ENCODE peak calls at places on chromosome 16, in six cellular contexts. One of them, this sample, is unnamed.

GRCh38 chr16:6035161-6035560 is 937.6 kb upstream of the EEF2KMT start:
- DNase-seq in heart right ventricle: no peak
- DNase-seq in CD8-positive, alpha-beta T cell: no peak
- DNase-seq in stomach: no peak
- DNase-seq in WTC11: no peak
- DNase-seq in mammary epithelial cell: no peak
- DNase-seq in this sample: no peak

GRCh38 chr16:85638695-85639409 is 25.7 kb downstream of the GSE1 start:
- DNase-seq in stomach: peak
- DNase-seq in WTC11: no peak
- DNase-seq in CD8-positive, alpha-beta T cell: no peak
- DNase-seq in heart right ventricle: no peak
- DNase-seq in mammary epithelial cell: no peak
- DNase-seq in this sample: no peak

GRCh38 chr16:3020604-3021448 is 658 bp downstream of the TNFRSF12A start:
- DNase-seq in heart right ventricle: peak
- DNase-seq in stomach: peak
- DNase-seq in CD8-positive, alpha-beta T cell: peak
- DNase-seq in mammary epithelial cell: peak
- DNase-seq in WTC11: peak
- DNase-seq in this sample: no peak

GRCh38 chr16:88686439-88687253 is at the start of gene SNAI3:
- DNase-seq in WTC11: peak
- DNase-seq in mammary epithelial cell: peak
- DNase-seq in stomach: peak
- DNase-seq in heart right ventricle: peak
- DNase-seq in CD8-positive, alpha-beta T cell: peak
- DNase-seq in this sample: peak

GRCh38 chr16:86649875-86650274 is 71.5 kb downstream of the FOXL1 start:
- DNase-seq in WTC11: no peak
- DNase-seq in mammary epithelial cell: no peak
- DNase-seq in stomach: no peak
- DNase-seq in CD8-positive, alpha-beta T cell: no peak
- DNase-seq in heart right ventricle: no peak
- DNase-seq in this sample: no peak

GRCh38 chr16:66489385-66489784 is 60.5 kb downstream of the TK2 start:
- DNase-seq in stomach: peak
- DNase-seq in WTC11: no peak
- DNase-seq in mammary epithelial cell: no peak
- DNase-seq in heart right ventricle: no peak
- DNase-seq in CD8-positive, alpha-beta T cell: no peak
- DNase-seq in this sample: no peak

GRCh38 chr16:88489163-88489721 is 36.2 kb downstream of the ZFPM1 start:
- DNase-seq in CD8-positive, alpha-beta T cell: no peak
- DNase-seq in mammary epithelial cell: no peak
- DNase-seq in WTC11: no peak
- DNase-seq in heart right ventricle: no peak
- DNase-seq in stomach: peak
- DNase-seq in this sample: no peak

GRCh38 chr16:58128721-58129096 is 472 bp downstream of the CFAP20 start:
- DNase-seq in stomach: no peak
- DNase-seq in heart right ventricle: no peak
- DNase-seq in CD8-positive, alpha-beta T cell: peak
- DNase-seq in mammary epithelial cell: no peak
- DNase-seq in WTC11: peak
- DNase-seq in this sample: peak

GRCh38 chr16:68078726-68079615 is 6.2 kb upstream of the NFATC3 start:
- DNase-seq in mammary epithelial cell: no peak
- DNase-seq in heart right ventricle: no peak
- DNase-seq in stomach: no peak
- DNase-seq in WTC11: no peak
- DNase-seq in CD8-positive, alpha-beta T cell: no peak
- DNase-seq in this sample: no peak

GRCh38 chr16:8632675-8633182 is 11.2 kb downstream of the METTL22 start:
- DNase-seq in stomach: no peak
- DNase-seq in WTC11: no peak
- DNase-seq in heart right ventricle: peak
- DNase-seq in mammary epithelial cell: no peak
- DNase-seq in CD8-positive, alpha-beta T cell: no peak
- DNase-seq in this sample: no peak

GRCh38 chr16:84633622-84634021 is 14.7 kb upstream of the KLHL36 start:
- DNase-seq in heart right ventricle: peak
- DNase-seq in CD8-positive, alpha-beta T cell: no peak
- DNase-seq in mammary epithelial cell: no peak
- DNase-seq in stomach: peak
- DNase-seq in WTC11: no peak
- DNase-seq in this sample: no peak

GRCh38 chr16:89954462-89954861 is 5.9 kb downstream of the DEF8 start:
- DNase-seq in mammary epithelial cell: no peak
- DNase-seq in WTC11: no peak
- DNase-seq in CD8-positive, alpha-beta T cell: no peak
- DNase-seq in stomach: no peak
- DNase-seq in heart right ventricle: no peak
- DNase-seq in this sample: no peak

GRCh38 chr16:57128787-57129389 is 36.5 kb downstream of the CPNE2 start:
- DNase-seq in mammary epithelial cell: no peak
- DNase-seq in stomach: no peak
- DNase-seq in WTC11: no peak
- DNase-seq in CD8-positive, alpha-beta T cell: peak
- DNase-seq in heart right ventricle: no peak
- DNase-seq in this sample: no peak

GRCh38 chr16:59690216-59690615 is 956.1 kb upstream of the GOT2 start:
- DNase-seq in WTC11: no peak
- DNase-seq in stomach: no peak
- DNase-seq in CD8-positive, alpha-beta T cell: no peak
- DNase-seq in mammary epithelial cell: no peak
- DNase-seq in heart right ventricle: no peak
- DNase-seq in this sample: no peak

GRCh38 chr16:23948949-23949392 is 113.2 kb downstream of the PRKCB start:
- DNase-seq in WTC11: no peak
- DNase-seq in mammary epithelial cell: no peak
- DNase-seq in heart right ventricle: no peak
- DNase-seq in CD8-positive, alpha-beta T cell: peak
- DNase-seq in stomach: peak
- DNase-seq in this sample: no peak

GRCh38 chr16:86513471-86514277 is 3.3 kb downstream of the FOXF1 start:
- DNase-seq in stomach: no peak
- DNase-seq in heart right ventricle: no peak
- DNase-seq in CD8-positive, alpha-beta T cell: no peak
- DNase-seq in mammary epithelial cell: no peak
- DNase-seq in WTC11: no peak
- DNase-seq in this sample: no peak

GRCh38 chr16:85220125-85220839 is 108.0 kb upstream of the CIBAR2 start:
- DNase-seq in CD8-positive, alpha-beta T cell: no peak
- DNase-seq in WTC11: no peak
- DNase-seq in heart right ventricle: peak
- DNase-seq in stomach: peak
- DNase-seq in mammary epithelial cell: peak
- DNase-seq in this sample: no peak

GRCh38 chr16:85555549-85556455 is 57.3 kb upstream of the GSE1 start:
- DNase-seq in heart right ventricle: peak
- DNase-seq in CD8-positive, alpha-beta T cell: peak
- DNase-seq in WTC11: peak
- DNase-seq in stomach: peak
- DNase-seq in mammary epithelial cell: peak
- DNase-seq in this sample: peak

GRCh38 chr16:56357765-56358322 is 67.5 kb downstream of the AMFR start:
- DNase-seq in WTC11: peak
- DNase-seq in mammary epithelial cell: no peak
- DNase-seq in heart right ventricle: no peak
- DNase-seq in stomach: peak
- DNase-seq in CD8-positive, alpha-beta T cell: no peak
- DNase-seq in this sample: peak

GRCh38 chr16:637081-638018 is 1.2 kb upstream of the METTL26 start:
- DNase-seq in WTC11: peak
- DNase-seq in stomach: peak
- DNase-seq in heart right ventricle: peak
- DNase-seq in CD8-positive, alpha-beta T cell: peak
- DNase-seq in mammary epithelial cell: peak
- DNase-seq in this sample: peak

DNA sequence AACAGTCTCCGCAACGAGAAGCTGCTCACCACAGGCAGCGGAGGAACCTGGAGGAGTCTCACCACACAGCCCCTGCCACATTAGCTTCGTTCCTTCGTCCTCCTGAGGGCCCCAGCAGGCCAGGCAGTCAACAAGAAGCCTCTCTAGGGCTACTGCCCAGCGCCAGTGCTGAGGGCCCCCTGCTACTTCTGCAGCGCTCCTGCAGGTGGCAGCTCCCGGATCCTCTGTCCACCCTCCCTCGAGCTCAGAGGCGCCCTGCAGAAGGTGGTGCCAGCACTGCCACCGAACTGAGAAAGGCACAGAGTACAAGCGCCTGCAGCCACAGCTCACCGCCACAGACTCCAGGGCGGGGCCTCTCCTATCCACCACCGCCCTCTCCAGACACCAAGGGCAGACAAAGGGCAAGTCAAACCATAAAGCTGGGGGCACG is 27.3 kb downstream of the KDM8 start:
- DNase-seq in CD8-positive, alpha-beta T cell: peak
- DNase-seq in mammary epithelial cell: no peak
- DNase-seq in WTC11: peak
- DNase-seq in stomach: peak
- DNase-seq in heart right ventricle: no peak
- DNase-seq in this sample: no peak
- TF ChIP-seq CTCF in CD8-positive, alpha-beta T cell: peak
- TF ChIP-seq CTCF in mammary epithelial cell: no peak
- TF ChIP-seq CTCF in WTC11: no peak
- TF ChIP-seq CTCF in stomach: peak
- TF ChIP-seq CTCF in heart right ventricle: no peak
- TF ChIP-seq CTCF in this sample: no peak

GRCh38 chr16:17555176-17555575 is 84.4 kb upstream of the XYLT1 start:
- DNase-seq in CD8-positive, alpha-beta T cell: no peak
- DNase-seq in mammary epithelial cell: peak
- DNase-seq in WTC11: no peak
- DNase-seq in stomach: no peak
- DNase-seq in heart right ventricle: no peak
- DNase-seq in this sample: no peak
- TF ChIP-seq CTCF in CD8-positive, alpha-beta T cell: no peak
- TF ChIP-seq CTCF in mammary epithelial cell: peak
- TF ChIP-seq CTCF in WTC11: no peak
- TF ChIP-seq CTCF in stomach: no peak
- TF ChIP-seq CTCF in heart right ventricle: no peak
- TF ChIP-seq CTCF in this sample: no peak

GRCh38 chr16:53131363-53132071 is 76.7 kb downstream of the CHD9 start:
- DNase-seq in heart right ventricle: peak
- DNase-seq in WTC11: peak
- DNase-seq in CD8-positive, alpha-beta T cell: peak
- DNase-seq in stomach: peak
- DNase-seq in mammary epithelial cell: peak
- DNase-seq in this sample: peak

GRCh38 chr16:53129281-53130192 is 74.7 kb downstream of the CHD9 start:
- DNase-seq in WTC11: peak
- DNase-seq in mammary epithelial cell: peak
- DNase-seq in stomach: no peak
- DNase-seq in CD8-positive, alpha-beta T cell: no peak
- DNase-seq in heart right ventricle: no peak
- DNase-seq in this sample: peak

GRCh38 chr16:53132406-53132805 is 77.6 kb downstream of the CHD9 start:
- DNase-seq in heart right ventricle: no peak
- DNase-seq in mammary epithelial cell: no peak
- DNase-seq in stomach: no peak
- DNase-seq in CD8-positive, alpha-beta T cell: no peak
- DNase-seq in WTC11: no peak
- DNase-seq in this sample: no peak

GRCh38 chr16:53131050-53131362 is 76.2 kb downstream of the CHD9 start:
- DNase-seq in stomach: peak
- DNase-seq in heart right ventricle: no peak
- DNase-seq in WTC11: peak
- DNase-seq in mammary epithelial cell: no peak
- DNase-seq in CD8-positive, alpha-beta T cell: no peak
- DNase-seq in this sample: no peak

DNA sequence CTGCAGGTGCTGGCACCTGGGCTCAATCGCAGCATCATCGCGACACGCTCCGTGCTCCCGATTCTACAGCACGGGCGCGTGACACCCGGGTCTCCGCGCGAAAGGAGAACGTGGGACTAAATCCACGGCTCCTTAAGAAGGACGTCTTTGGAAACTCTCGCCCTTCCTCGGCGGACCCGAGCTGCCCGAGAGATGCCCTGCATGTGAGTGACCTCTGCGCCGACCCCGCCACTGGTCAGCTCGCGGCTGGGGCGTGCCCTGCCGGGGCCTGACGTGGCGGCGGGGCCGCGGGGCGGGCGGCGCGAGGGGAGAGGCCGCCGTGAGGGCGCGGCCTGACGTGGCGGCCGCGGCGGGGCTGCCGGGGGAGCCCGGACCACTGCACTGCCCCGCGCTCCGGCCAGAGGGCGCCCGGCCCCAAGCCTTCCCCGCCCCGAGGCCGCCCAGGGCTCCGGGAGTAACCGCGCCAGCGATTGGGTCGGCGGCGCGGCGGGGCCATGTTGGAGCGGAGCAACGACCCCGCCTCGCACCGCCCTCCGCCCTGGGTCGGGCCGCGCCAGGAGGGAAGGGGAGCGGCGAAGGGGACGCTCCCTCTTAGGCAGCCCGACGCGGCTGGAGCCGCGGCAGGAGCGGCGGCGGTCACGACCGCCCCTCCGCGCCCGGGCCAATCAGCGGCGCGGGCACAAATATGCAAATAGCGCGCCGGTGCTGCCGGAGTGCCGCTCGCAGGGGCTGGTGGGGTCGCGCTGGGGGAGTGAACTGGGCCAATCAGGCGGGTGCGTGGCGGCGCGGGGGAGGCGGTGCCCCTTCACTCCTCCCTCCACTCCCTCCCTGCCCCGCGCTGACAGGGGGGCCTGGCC is 75.6 kb downstream of the CHD9 start:
- DNase-seq in stomach: peak
- DNase-seq in WTC11: peak
- DNase-seq in CD8-positive, alpha-beta T cell: peak
- DNase-seq in heart right ventricle: peak
- DNase-seq in mammary epithelial cell: peak
- DNase-seq in this sample: peak
- TF ChIP-seq CTCF in stomach: peak
- TF ChIP-seq CTCF in WTC11: peak
- TF ChIP-seq CTCF in CD8-positive, alpha-beta T cell: no peak
- TF ChIP-seq CTCF in heart right ventricle: peak
- TF ChIP-seq CTCF in mammary epithelial cell: peak
- TF ChIP-seq CTCF in this sample: peak

GRCh38 chr16:13892301-13892700 is 27.7 kb upstream of the ERCC4 start:
- DNase-seq in mammary epithelial cell: no peak
- DNase-seq in WTC11: no peak
- DNase-seq in CD8-positive, alpha-beta T cell: no peak
- DNase-seq in heart right ventricle: no peak
- DNase-seq in stomach: no peak
- DNase-seq in this sample: no peak

GRCh38 chr16:13897806-13898205 is 22.1 kb upstream of the ERCC4 start:
- DNase-seq in stomach: no peak
- DNase-seq in CD8-positive, alpha-beta T cell: no peak
- DNase-seq in WTC11: no peak
- DNase-seq in mammary epithelial cell: no peak
- DNase-seq in heart right ventricle: no peak
- DNase-seq in this sample: no peak

GRCh38 chr16:13895516-13895915 is 24.4 kb upstream of the ERCC4 start:
- DNase-seq in CD8-positive, alpha-beta T cell: no peak
- DNase-seq in heart right ventricle: no peak
- DNase-seq in mammary epithelial cell: no peak
- DNase-seq in WTC11: no peak
- DNase-seq in stomach: no peak
- DNase-seq in this sample: no peak

GRCh38 chr16:13898233-13898632 is 21.7 kb upstream of the ERCC4 start:
- DNase-seq in mammary epithelial cell: no peak
- DNase-seq in WTC11: no peak
- DNase-seq in CD8-positive, alpha-beta T cell: no peak
- DNase-seq in stomach: no peak
- DNase-seq in heart right ventricle: peak
- DNase-seq in this sample: no peak

GRCh38 chr16:13896543-13897182 is 23.3 kb upstream of the ERCC4 start:
- DNase-seq in heart right ventricle: no peak
- DNase-seq in CD8-positive, alpha-beta T cell: no peak
- DNase-seq in stomach: no peak
- DNase-seq in mammary epithelial cell: no peak
- DNase-seq in WTC11: no peak
- DNase-seq in this sample: no peak
- TF ChIP-seq CTCF in heart right ventricle: no peak
- TF ChIP-seq CTCF in CD8-positive, alpha-beta T cell: no peak
- TF ChIP-seq CTCF in stomach: no peak
- TF ChIP-seq CTCF in mammary epithelial cell: peak
- TF ChIP-seq CTCF in WTC11: no peak
- TF ChIP-seq CTCF in this sample: peak

This sample was measured in GM13977.